ENCODE peak calls at places on chromosomes 2 and 18, in eight cellular contexts. B is PC-9; D is GM23338; H is spleen; O is MG63; Z is GM06990; X is effector memory CD4-positive, alpha-beta T cell; U is fibroblast of mammary gland. W is an unnamed sample.

GRCh38 chr2:134869941-134870736 is 31.7 kb downstream of the ACMSD start:
- DNase-seq in X (no peak), H (no peak), D (no peak), O (peak; percentile 79), U (peak; percentile 12), B (no peak), Z (no peak), W (no peak)

GRCh38 chr2:150586858-150587257 is 99.4 kb upstream of the RND3 start:
- DNase-seq in U (peak; percentile 84), H (no peak), Z (no peak), D (no peak), O (peak; percentile 23), X (no peak), B (peak; percentile 89), W (no peak)

GRCh38 chr2:152548996-152549395 is 168.3 kb downstream of the PRPF40A start:
- DNase-seq in U (peak; percentile 56), X (no peak), O (no peak), B (no peak), D (no peak), H (no peak), Z (no peak), W (no peak)

GRCh38 chr2:163717993-163718680 is 17.7 kb downstream of the FIGN start:
- DNase-seq in H (no peak), D (peak; percentile 29), U (no peak), X (no peak), O (no peak), B (no peak), Z (no peak), W (no peak)

GRCh38 chr18:12703714-12704113 is 872 bp downstream of the PSMG2 start:
- DNase-seq in O (no peak), U (peak; percentile 60), B (no peak), Z (no peak), H (no peak), X (no peak), D (peak; percentile 30), W (peak; percentile 37)

GRCh38 chr2:127170452-127171197 is 49.5 kb downstream of the CYP27C1 start:
- DNase-seq in B (peak; percentile 94), D (no peak), H (peak; percentile 48), O (no peak), U (no peak), Z (no peak), X (no peak), W (no peak)

GRCh38 chr18:79507076-79507545 is 111.4 kb downstream of the NFATC1 start:
- DNase-seq in X (no peak), U (peak; percentile 46), D (no peak), O (peak; percentile 33), Z (no peak), H (peak; percentile 88), B (no peak), W (peak; percentile 81)

GRCh38 chr2:120719471-120719870 is 16.2 kb upstream of the GLI2 start:
- DNase-seq in B (no peak), D (no peak), Z (no peak), O (no peak), X (no peak), U (no peak), H (peak; percentile 64), W (peak; percentile 21)

GRCh38 chr2:184681642-184682321 is 83.5 kb downstream of the ZNF804A start:
- DNase-seq in Z (no peak), D (no peak), U (no peak), X (no peak), O (no peak), B (no peak), H (no peak), W (no peak)

GRCh38 chr18:58212274-58212673 is 168.2 kb downstream of the NEDD4L start:
- DNase-seq in H (no peak), B (no peak), X (no peak), U (no peak), Z (no peak), O (no peak), D (no peak), W (no peak)

GRCh38 chr2:75476778-75477177 is 84.0 kb downstream of the EVA1A start:
- DNase-seq in H (no peak), D (no peak), X (no peak), O (no peak), B (no peak), U (peak; percentile 31), Z (peak; percentile 9), W (no peak)

GRCh38 chr2:29755829-29756228 is 165.6 kb downstream of the ALK start:
- DNase-seq in X (no peak), H (no peak), O (no peak), B (no peak), U (no peak), Z (no peak), D (no peak), W (no peak)

GRCh38 chr2:145022021-145022670 is 502.2 kb upstream of the ZEB2 start:
- DNase-seq in B (no peak), X (no peak), Z (no peak), O (no peak), H (no peak), D (no peak), U (peak; percentile 59), W (no peak)

GRCh38 chr18:76903386-76903785 is 81.0 kb downstream of the ZNF236 start:
- DNase-seq in B (no peak), D (no peak), H (no peak), O (no peak), X (no peak), Z (no peak), U (no peak), W (no peak)

GRCh38 chr2:101063352-101063751 is 61.3 kb downstream of the RPL31 start:
- DNase-seq in B (no peak), U (peak; percentile 76), H (no peak), Z (no peak), O (peak; percentile 39), X (no peak), D (no peak), W (no peak)

GRCh38 chr18:63762518-63762917 is 12.7 kb upstream of the SERPINB7 start:
- DNase-seq in U (peak; percentile 94), D (no peak), O (no peak), Z (no peak), X (no peak), B (no peak), H (no peak), W (no peak)

GRCh38 chr2:65354773-65355172 is 77.6 kb downstream of the SPRED2 start:
- DNase-seq in B (peak; percentile 58), Z (no peak), O (no peak), D (no peak), H (no peak), X (no peak), U (no peak), W (no peak)

GRCh38 chr2:187124514-187124913 is 275.5 kb upstream of the ZSWIM2 start:
- DNase-seq in X (no peak), D (no peak), H (no peak), B (no peak), U (no peak), Z (no peak), O (no peak), W (no peak)

GRCh38 chr2:23916727-23917458 is 10.0 kb downstream of the ATAD2B start:
- DNase-seq in H (no peak), B (peak; percentile 46), U (no peak), X (no peak), D (peak; percentile 46), O (no peak), Z (no peak), W (no peak)

GRCh38 chr18:30945769-30946168 is 96.8 kb downstream of the DSC3 start:
- DNase-seq in D (no peak), O (no peak), X (no peak), H (no peak), Z (no peak), B (no peak), U (no peak), W (no peak)

GRCh38 chr2:102114290-102114721 is 28.2 kb upstream of the IL1R1 start:
- DNase-seq in O (no peak), D (no peak), H (no peak), U (peak; percentile 74), X (no peak), Z (no peak), B (peak; percentile 36), W (no peak)

GRCh38 chr18:27652480-27653121 is 467.5 kb upstream of the CHST9 start:
- DNase-seq in D (no peak), O (no peak), Z (no peak), B (no peak), H (no peak), X (no peak), U (no peak), W (no peak)
- H3K4me3 ChIP-seq in D (no peak overlapping the region), O (no peak overlapping the region), Z (no peak overlapping the region), B (no peak overlapping the region), H (no peak overlapping the region), X (no peak overlapping the region), U (no peak overlapping the region), W (no peak overlapping the region)

DNA sequence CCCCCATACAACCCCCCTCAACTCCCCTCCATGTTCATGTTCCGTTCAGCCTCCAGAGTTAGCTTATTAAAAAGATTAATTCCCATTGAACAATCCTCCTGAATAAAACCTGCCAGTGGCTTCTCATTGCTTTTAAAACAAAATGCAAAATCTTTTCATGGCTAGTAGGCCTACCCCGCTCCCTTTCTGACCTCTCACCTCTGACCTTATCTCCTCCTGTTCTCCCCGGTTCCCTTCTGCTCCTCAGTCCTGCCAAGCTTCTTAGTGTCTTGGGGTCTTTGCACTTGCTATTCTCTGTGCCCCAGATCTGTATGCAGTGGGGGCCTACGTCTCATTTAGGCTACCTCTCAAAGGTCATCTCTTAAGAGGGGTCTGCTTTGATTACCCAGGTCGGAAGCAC is 64.3 kb downstream of the RHOB start:
- DNase-seq in B (peak; percentile 23), X (no peak), D (no peak), O (no peak), Z (no peak), H (no peak), U (no peak), W (no peak)
- H3K4me3 ChIP-seq in B (no peak overlapping the region), X (no peak overlapping the region), D (no peak overlapping the region), O (no peak overlapping the region), Z (no peak overlapping the region), H (no peak overlapping the region), U (no peak overlapping the region), W (no peak overlapping the region)

GRCh38 chr2:159351977-159352376 is 65.5 kb upstream of the WDSUB1 start:
- DNase-seq in D (no peak), U (no peak), H (no peak), B (no peak), X (no peak), O (no peak), Z (no peak), W (no peak)
- H3K4me3 ChIP-seq in D (no peak overlapping the region), U (no peak overlapping the region), H (no peak overlapping the region), B (no peak overlapping the region), X (no peak overlapping the region), O (no peak overlapping the region), Z (no peak overlapping the region), W (no peak overlapping the region)

GRCh38 chr2:235674116-235674515 is 180.3 kb downstream of the AGAP1 start:
- DNase-seq in X (no peak), Z (no peak), B (no peak), O (no peak), U (no peak), D (no peak), H (no peak), W (no peak)

GRCh38 chr2:235669983-235670962 is 176.4 kb downstream of the AGAP1 start:
- DNase-seq in H (no peak), O (peak; percentile 10), X (no peak), D (peak; percentile 83), B (peak; percentile 58), Z (no peak), U (peak; percentile 79), W (peak; percentile 85)

GRCh38 chr2:235670974-235671787 is 177.3 kb downstream of the AGAP1 start:
- DNase-seq in H (no peak), X (no peak), D (peak; percentile 50), B (peak; percentile 44), O (no peak), Z (no peak), U (no peak), W (peak; percentile 77)

GRCh38 chr2:235674812-235675211 is 181.0 kb downstream of the AGAP1 start:
- DNase-seq in O (no peak), X (no peak), U (no peak), B (no peak), H (no peak), Z (no peak), D (no peak), W (no peak)

GRCh38 chr2:235672720-235673119 is 178.9 kb downstream of the AGAP1 start:
- DNase-seq in H (no peak), B (no peak), U (peak; percentile 50), Z (no peak), O (no peak), X (no peak), D (no peak), W (no peak)
- H3K4me3 ChIP-seq in H (no peak overlapping the region), B (peak overlapping the region; percentile 69), U (no peak overlapping the region), Z (no peak overlapping the region), O (no peak overlapping the region), X (no peak overlapping the region), D (no peak overlapping the region), W (no peak overlapping the region)

W was measured in H7.